ENCODE peak calls at places on chromosomes 13 and 19, in ten cellular contexts. F is lower lobe of right lung, S is DND-41, U is uterus, Y is left ventricle myocardium inferior, V is brain microvascular endothelial cell, C is astrocyte of the spinal cord, T is progenitor cell of endocrine pancreas, J is mesothelial cell of epicardium, W is fibroblast of mammary gland. P is an unnamed sample.

GRCh38 chr13:20465218-20465879 is 60.3 kb downstream of the CRYL1 start:
- DNase-seq in F (no peak), S (no peak), U (peak; percentile 26), Y (no peak), V (no peak), C (no peak), T (no peak), J (no peak), W (no peak), P (no peak)

GRCh38 chr13:60351326-60351725 is 45.7 kb upstream of the TDRD3 start:
- DNase-seq in F (no peak), S (no peak), U (no peak), Y (no peak), V (peak; percentile 78), C (peak; percentile 80), T (no peak), J (no peak), W (peak; percentile 82), P (peak; percentile 62)

GRCh38 chr13:29502391-29503008 is 93.0 kb downstream of the SLC7A1 start:
- DNase-seq in F (no peak), S (no peak), U (no peak), Y (no peak), V (no peak), C (no peak), T (no peak), J (no peak), W (no peak), P (no peak)

GRCh38 chr19:51640371-51640770 is 6.3 kb downstream of the SIGLEC14 start:
- DNase-seq in F (no peak), S (no peak), U (no peak), Y (no peak), V (no peak), C (no peak), T (no peak), J (no peak), W (no peak), P (no peak)

GRCh38 chr13:76512676-76513277 is 373.4 kb downstream of the KCTD12 start:
- DNase-seq in F (no peak), S (no peak), U (no peak), Y (no peak), V (peak; percentile 92), C (peak; percentile 97), T (no peak), J (no peak), W (peak; percentile 98), P (peak; percentile 68)

GRCh38 chr19:44576843-44577565 is 36.4 kb upstream of the IGSF23 start:
- DNase-seq in F (peak; percentile 59), S (peak; percentile 6), U (no peak), Y (no peak), V (peak; percentile 14), C (peak; percentile 32), T (no peak), J (no peak), W (peak; percentile 56), P (peak; percentile 9)

GRCh38 chr19:45076851-45077730 is 813 bp upstream of the ZNF296 start:
- DNase-seq in F (no peak), S (no peak), U (no peak), Y (no peak), V (no peak), C (no peak), T (no peak), J (no peak), W (no peak), P (no peak)

GRCh38 chr19:49157445-49158224 is at the start of gene TRPM4:
- DNase-seq in F (peak; percentile 94), S (peak; percentile 66), U (peak; percentile 81), Y (peak; percentile 96), V (peak; percentile 74), C (peak; percentile 72), T (peak; percentile 89), J (peak; percentile 85), W (peak; percentile 62), P (peak; percentile 64)

GRCh38 chr13:114104626-114105350 is 27.6 kb downstream of the RASA3 start:
- DNase-seq in F (peak; percentile 35), S (no peak), U (peak; percentile 13), Y (no peak), V (no peak), C (no peak), T (no peak), J (no peak), W (no peak), P (no peak)

GRCh38 chr13:112229445-112229844 is 146.7 kb upstream of the SPACA7 start:
- DNase-seq in F (no peak), S (no peak), U (no peak), Y (no peak), V (no peak), C (no peak), T (no peak), J (no peak), W (no peak), P (no peak)

GRCh38 chr19:18697680-18698079 is 14.2 kb downstream of the CRTC1 start:
- DNase-seq in F (peak; percentile 73), S (no peak), U (no peak), Y (peak; percentile 27), V (no peak), C (no peak), T (no peak), J (no peak), W (no peak), P (no peak)

DNA sequence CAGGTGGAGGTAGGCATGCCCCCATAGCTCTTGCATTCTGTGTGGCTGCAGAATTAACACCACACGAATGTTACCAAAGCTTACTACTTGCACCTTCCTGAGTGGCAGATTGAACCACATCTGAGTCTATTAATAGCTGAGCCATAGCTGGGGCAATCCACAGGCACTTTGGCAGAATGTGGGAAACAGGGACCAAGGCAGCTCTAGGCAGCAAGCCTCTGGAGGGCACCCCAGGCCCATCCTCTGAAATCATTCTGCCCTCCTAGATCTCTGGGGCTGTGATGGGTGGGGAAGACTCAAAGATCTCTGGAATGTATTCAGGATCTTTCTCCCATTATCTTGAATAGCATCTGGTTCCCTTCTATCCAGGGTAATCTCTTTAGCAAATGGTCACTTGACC is 139.3 kb downstream of the TNFRSF19 start:
- DNase-seq in F (no peak), S (no peak), U (no peak), Y (no peak), V (no peak), C (no peak), T (no peak), J (no peak), W (no peak), P (peak; percentile 40)
- TF ChIP-seq CTCF in F (no peak), S (no peak), U (no peak), Y (peak; percentile 41), V (peak; percentile 51), C (peak; percentile 3), T (no peak), J (no peak), W (no peak), P (peak; percentile 52)

GRCh38 chr19:30999726-31000125 is 349.5 kb downstream of the TSHZ3 start:
- DNase-seq in F (no peak), S (no peak), U (no peak), Y (no peak), V (no peak), C (no peak), T (no peak), J (no peak), W (peak; percentile 13), P (no peak)

GRCh38 chr19:30997222-30997621 is 352.0 kb downstream of the TSHZ3 start:
- DNase-seq in F (no peak), S (no peak), U (no peak), Y (no peak), V (no peak), C (no peak), T (no peak), J (no peak), W (no peak), P (no peak)

GRCh38 chr19:31000913-31001312 is 348.3 kb downstream of the TSHZ3 start:
- DNase-seq in F (no peak), S (no peak), U (no peak), Y (no peak), V (no peak), C (no peak), T (no peak), J (no peak), W (no peak), P (no peak)

GRCh38 chr19:31002852-31003251 is 346.4 kb downstream of the TSHZ3 start:
- DNase-seq in F (no peak), S (no peak), U (no peak), Y (no peak), V (no peak), C (no peak), T (no peak), J (no peak), W (no peak), P (no peak)
- TF ChIP-seq CTCF in F (no peak), S (no peak), U (no peak), Y (no peak), V (no peak), C (no peak), T (no peak), J (no peak), W (no peak), P (no peak)

GRCh38 chr13:110507678-110508381 is 53.7 kb downstream of the RAB20 start:
- DNase-seq in F (peak; percentile 75), S (no peak), U (no peak), Y (peak; percentile 63), V (no peak), C (no peak), T (no peak), J (no peak), W (no peak), P (no peak)
- TF ChIP-seq CTCF in F (peak; percentile 19), S (no peak), U (no peak), Y (peak; percentile 41), V (peak; percentile 31), C (no peak), T (no peak), J (no peak), W (no peak), P (peak; percentile 42)

GRCh38 chr13:77810430-77810829 is 108.2 kb downstream of the EDNRB start:
- DNase-seq in F (no peak), S (peak; percentile 6), U (no peak), Y (no peak), V (no peak), C (peak; percentile 8), T (no peak), J (no peak), W (peak; percentile 62), P (peak; percentile 1)
- TF ChIP-seq CTCF in F (peak; percentile 53), S (peak; percentile 68), U (no peak), Y (peak; percentile 40), V (peak; percentile 63), C (peak; percentile 35), T (peak; percentile 12), J (no peak), W (peak; percentile 51), P (no peak)